ENCODE peak calls at places on chromosomes 3 and 15, in ten cellular contexts. M is T-helper 17 cell; P is nephron progenitor cell; S is AG09309; B is foreskin fibroblast; A is HS-5; Z is left ventricle myocardium superior; R is mucosa of descending colon; V is stimulated activated CD4-positive, alpha-beta T cell treated with anti-CD3 and anti-CD28 coated beads, TNF-alpha, amount 100 ng/mL, for 24 hours; Q is AG08395. E is an unnamed sample.
A peak's percentile ranks its signal among the peaks of the same experiment; 100 is the strongest.

GRCh38 chr15:40458495-40459371 is 12.1 kb upstream of the CHST14 start:
- DNase-seq in Q (no peak), M (no peak), Z (no peak), S (no peak), R (no peak), V (no peak), A (no peak), B (no peak), P (no peak), E (no peak)

GRCh38 chr3:63514678-63515077 is 137.8 kb upstream of the SNTN start:
- DNase-seq in Q (no peak), V (no peak), B (no peak), P (no peak), Z (no peak), A (no peak), R (no peak), M (no peak), S (no peak), E (no peak)

GRCh38 chr15:85414495-85414894 is 34.1 kb downstream of the AKAP13 start:
- DNase-seq in R (no peak), S (no peak), A (no peak), M (no peak), Z (no peak), Q (peak; percentile 14), B (peak; percentile 47), V (no peak), P (no peak), E (no peak)

GRCh38 chr15:40320931-40321371 is 2.5 kb upstream of the INAFM2 start:
- DNase-seq in Q (peak; percentile 75), B (peak; percentile 82), P (peak; percentile 57), M (peak; percentile 27), S (no peak), A (no peak), V (peak; percentile 31), Z (no peak), R (peak; percentile 80), E (peak; percentile 72)

GRCh38 chr15:68384451-68385239 is 47.3 kb downstream of the ITGA11 start:
- DNase-seq in M (no peak), V (no peak), R (no peak), S (peak; percentile 89), B (peak; percentile 87), Z (peak; percentile 58), Q (peak; percentile 94), P (no peak), A (peak; percentile 80), E (no peak)

GRCh38 chr3:51796859-51797258 is 17.8 kb upstream of the IQCF6 start:
- DNase-seq in R (no peak), S (no peak), Q (no peak), Z (no peak), P (no peak), B (no peak), V (no peak), M (no peak), A (no peak), E (no peak)

GRCh38 chr15:76065267-76065666 is 5.5 kb downstream of the TMEM266 start:
- DNase-seq in A (no peak), B (no peak), M (no peak), V (no peak), Q (no peak), R (peak; percentile 8), Z (no peak), S (no peak), P (no peak), E (no peak)

GRCh38 chr3:65443739-65444447 is 594.8 kb downstream of the MAGI1 start:
- DNase-seq in P (no peak), B (peak; percentile 4), A (no peak), Z (no peak), S (no peak), M (no peak), Q (no peak), R (no peak), V (no peak), E (no peak)

GRCh38 chr3:108090066-108090700 is 648 bp downstream of the CD47 start:
- DNase-seq in A (no peak), Z (no peak), Q (peak; percentile 10), V (peak; percentile 40), R (peak; percentile 58), P (no peak), S (no peak), M (peak; percentile 52), B (no peak), E (peak; percentile 37)

GRCh38 chr15:87369269-87369668 is 887.3 kb downstream of the NTRK3 start:
- DNase-seq in P (no peak), Q (peak; percentile 74), Z (no peak), M (no peak), R (no peak), B (peak; percentile 89), S (peak; percentile 80), V (no peak), A (peak; percentile 94), E (no peak)

GRCh38 chr3:149466192-149466591 is 8.3 kb upstream of the TM4SF4 start:
- DNase-seq in Q (peak; percentile 90), V (no peak), M (no peak), P (no peak), R (no peak), B (peak; percentile 94), S (peak; percentile 64), A (peak; percentile 76), Z (no peak), E (no peak)

GRCh38 chr3:184757010-184757651 is 45.3 kb upstream of the MAGEF1 start:
- DNase-seq in M (no peak), Z (peak; percentile 70), V (no peak), P (peak; percentile 45), A (no peak), B (peak; percentile 64), R (peak; percentile 67), Q (peak; percentile 94), S (peak; percentile 75), E (peak; percentile 11)

GRCh38 chr15:31212286-31212685 is 110.8 kb upstream of the TRPM1 start:
- DNase-seq in P (no peak), B (no peak), Q (no peak), Z (no peak), M (no peak), A (no peak), V (no peak), R (no peak), S (no peak), E (no peak)